ENCODE peak calls at places on chromosomes 2 and 18, in six cellular contexts. One of them, this sample, is unnamed.

GRCh38 chr2:135587958-135588357 is 56.7 kb downstream of the R3HDM1 start:
- DNase-seq in upper lobe of right lung: no peak
- DNase-seq in lower lobe of right lung: no peak
- DNase-seq in neural progenitor cell: no peak
- DNase-seq in MM.1S: no peak
- DNase-seq in right lobe of liver: no peak
- DNase-seq in this sample: no peak

GRCh38 chr2:40760071-40760666 is 308.3 kb upstream of the SLC8A1 start:
- DNase-seq in right lobe of liver: no peak
- DNase-seq in lower lobe of right lung: no peak
- DNase-seq in MM.1S: peak
- DNase-seq in neural progenitor cell: peak
- DNase-seq in upper lobe of right lung: no peak
- DNase-seq in this sample: no peak

GRCh38 chr2:50693285-50693684 is 338.6 kb downstream of the NRXN1 start:
- DNase-seq in lower lobe of right lung: no peak
- DNase-seq in MM.1S: no peak
- DNase-seq in neural progenitor cell: no peak
- DNase-seq in upper lobe of right lung: no peak
- DNase-seq in right lobe of liver: no peak
- DNase-seq in this sample: no peak

GRCh38 chr18:46632401-46633089 is 24.5 kb downstream of the LOXHD1 start:
- DNase-seq in neural progenitor cell: no peak
- DNase-seq in lower lobe of right lung: no peak
- DNase-seq in upper lobe of right lung: no peak
- DNase-seq in right lobe of liver: no peak
- DNase-seq in MM.1S: no peak
- DNase-seq in this sample: no peak

GRCh38 chr18:42185486-42185885 is 230.5 kb downstream of the PIK3C3 start:
- DNase-seq in upper lobe of right lung: no peak
- DNase-seq in neural progenitor cell: no peak
- DNase-seq in right lobe of liver: no peak
- DNase-seq in MM.1S: no peak
- DNase-seq in lower lobe of right lung: no peak
- DNase-seq in this sample: no peak

GRCh38 chr2:20159411-20159810 is 65.5 kb downstream of the SDC1 start:
- DNase-seq in MM.1S: no peak
- DNase-seq in neural progenitor cell: no peak
- DNase-seq in upper lobe of right lung: no peak
- DNase-seq in lower lobe of right lung: no peak
- DNase-seq in right lobe of liver: no peak
- DNase-seq in this sample: no peak

GRCh38 chr18:23563377-23564043 is 22.8 kb downstream of the NPC1 start:
- DNase-seq in MM.1S: no peak
- DNase-seq in neural progenitor cell: no peak
- DNase-seq in upper lobe of right lung: no peak
- DNase-seq in lower lobe of right lung: no peak
- DNase-seq in right lobe of liver: no peak
- DNase-seq in this sample: no peak

GRCh38 chr18:5980721-5981120 is 85.4 kb upstream of the TMEM200C start:
- DNase-seq in right lobe of liver: no peak
- DNase-seq in lower lobe of right lung: no peak
- DNase-seq in upper lobe of right lung: no peak
- DNase-seq in neural progenitor cell: no peak
- DNase-seq in MM.1S: no peak
- DNase-seq in this sample: no peak

GRCh38 chr2:36562973-36563532 is 34.9 kb downstream of the FEZ2 start:
- DNase-seq in right lobe of liver: no peak
- DNase-seq in lower lobe of right lung: no peak
- DNase-seq in MM.1S: peak
- DNase-seq in neural progenitor cell: no peak
- DNase-seq in upper lobe of right lung: no peak
- DNase-seq in this sample: no peak

GRCh38 chr2:224870341-224870740 is 154.2 kb upstream of the CCDC195 start:
- DNase-seq in MM.1S: no peak
- DNase-seq in neural progenitor cell: no peak
- DNase-seq in right lobe of liver: no peak
- DNase-seq in lower lobe of right lung: no peak
- DNase-seq in upper lobe of right lung: no peak
- DNase-seq in this sample: no peak

GRCh38 chr2:43445781-43446180 is 150.1 kb downstream of the THADA start:
- DNase-seq in upper lobe of right lung: no peak
- DNase-seq in lower lobe of right lung: no peak
- DNase-seq in neural progenitor cell: no peak
- DNase-seq in MM.1S: no peak
- DNase-seq in right lobe of liver: no peak
- DNase-seq in this sample: no peak

GRCh38 chr2:43448011-43448821 is 147.6 kb downstream of the THADA start:
- DNase-seq in MM.1S: no peak
- DNase-seq in upper lobe of right lung: no peak
- DNase-seq in right lobe of liver: no peak
- DNase-seq in neural progenitor cell: peak
- DNase-seq in lower lobe of right lung: no peak
- DNase-seq in this sample: no peak

GRCh38 chr2:43450617-43451016 is 145.2 kb downstream of the THADA start:
- DNase-seq in neural progenitor cell: no peak
- DNase-seq in right lobe of liver: no peak
- DNase-seq in upper lobe of right lung: no peak
- DNase-seq in MM.1S: no peak
- DNase-seq in lower lobe of right lung: no peak
- DNase-seq in this sample: no peak

GRCh38 chr2:43445248-43445647 is 150.6 kb downstream of the THADA start:
- DNase-seq in MM.1S: no peak
- DNase-seq in right lobe of liver: no peak
- DNase-seq in upper lobe of right lung: no peak
- DNase-seq in lower lobe of right lung: no peak
- DNase-seq in neural progenitor cell: peak
- DNase-seq in this sample: no peak

GRCh38 chr2:43448822-43449110 is 147.1 kb downstream of the THADA start:
- DNase-seq in MM.1S: no peak
- DNase-seq in neural progenitor cell: peak
- DNase-seq in upper lobe of right lung: no peak
- DNase-seq in right lobe of liver: no peak
- DNase-seq in lower lobe of right lung: no peak
- DNase-seq in this sample: no peak
- H3K27ac ChIP-seq in MM.1S: no peak
- H3K27ac ChIP-seq in neural progenitor cell: peak
- H3K27ac ChIP-seq in upper lobe of right lung: no peak
- H3K27ac ChIP-seq in right lobe of liver: no peak
- H3K27ac ChIP-seq in lower lobe of right lung: no peak
- H3K27ac ChIP-seq in this sample: no peak

GRCh38 chr18:58671122-58671940 is at the start of gene MALT1:
- DNase-seq in lower lobe of right lung: peak
- DNase-seq in upper lobe of right lung: peak
- DNase-seq in right lobe of liver: peak
- DNase-seq in MM.1S: peak
- DNase-seq in neural progenitor cell: peak
- DNase-seq in this sample: peak
- TF ChIP-seq CTCF in lower lobe of right lung: peak
- TF ChIP-seq CTCF in upper lobe of right lung: no peak
- TF ChIP-seq CTCF in right lobe of liver: no peak
- TF ChIP-seq CTCF in MM.1S: no peak
- TF ChIP-seq CTCF in neural progenitor cell: peak
- TF ChIP-seq CTCF in this sample: no peak

GRCh38 chr2:118709786-118710185 is 137.7 kb downstream of the EN1 start:
- DNase-seq in neural progenitor cell: no peak
- DNase-seq in upper lobe of right lung: no peak
- DNase-seq in right lobe of liver: no peak
- DNase-seq in lower lobe of right lung: no peak
- DNase-seq in MM.1S: no peak
- DNase-seq in this sample: no peak
- H3K27ac ChIP-seq in neural progenitor cell: no peak
- H3K27ac ChIP-seq in upper lobe of right lung: no peak
- H3K27ac ChIP-seq in right lobe of liver: no peak
- H3K27ac ChIP-seq in lower lobe of right lung: no peak
- H3K27ac ChIP-seq in MM.1S: no peak
- H3K27ac ChIP-seq in this sample: no peak

GRCh38 chr2:149744845-149745244 is 157.3 kb upstream of the MMADHC start:
- DNase-seq in MM.1S: no peak
- DNase-seq in upper lobe of right lung: no peak
- DNase-seq in neural progenitor cell: no peak
- DNase-seq in right lobe of liver: no peak
- DNase-seq in lower lobe of right lung: no peak
- DNase-seq in this sample: no peak

GRCh38 chr2:149740490-149740889 is 152.9 kb upstream of the MMADHC start:
- DNase-seq in right lobe of liver: no peak
- DNase-seq in upper lobe of right lung: no peak
- DNase-seq in MM.1S: no peak
- DNase-seq in neural progenitor cell: no peak
- DNase-seq in lower lobe of right lung: no peak
- DNase-seq in this sample: no peak

GRCh38 chr2:149741646-149742045 is 154.1 kb upstream of the MMADHC start:
- DNase-seq in right lobe of liver: no peak
- DNase-seq in lower lobe of right lung: no peak
- DNase-seq in upper lobe of right lung: no peak
- DNase-seq in neural progenitor cell: no peak
- DNase-seq in MM.1S: no peak
- DNase-seq in this sample: no peak

GRCh38 chr2:149745396-149745925 is 157.9 kb upstream of the MMADHC start:
- DNase-seq in upper lobe of right lung: no peak
- DNase-seq in right lobe of liver: no peak
- DNase-seq in MM.1S: no peak
- DNase-seq in neural progenitor cell: no peak
- DNase-seq in lower lobe of right lung: no peak
- DNase-seq in this sample: no peak

GRCh38 chr2:149743842-149744468 is 156.4 kb upstream of the MMADHC start:
- DNase-seq in upper lobe of right lung: no peak
- DNase-seq in right lobe of liver: no peak
- DNase-seq in MM.1S: no peak
- DNase-seq in neural progenitor cell: no peak
- DNase-seq in lower lobe of right lung: no peak
- DNase-seq in this sample: no peak
- TF ChIP-seq CTCF in upper lobe of right lung: no peak
- TF ChIP-seq CTCF in right lobe of liver: no peak
- TF ChIP-seq CTCF in MM.1S: no peak
- TF ChIP-seq CTCF in neural progenitor cell: no peak
- TF ChIP-seq CTCF in lower lobe of right lung: no peak
- TF ChIP-seq CTCF in this sample: no peak

This sample was measured in psoas muscle.